ENCODE peak calls at places on chromosomes 2 and 18, in nine cellular contexts. T is endothelial cell, A is right lobe of liver, M is cardiac fibroblast, C is left lung, B is OCI-LY7, W is lower lobe of right lung, F is Panc1, L is heart right ventricle. Z is an unnamed sample.

GRCh38 chr18:61569176-61569892 is 236.1 kb downstream of the CDH20 start:
- DNase-seq in C (no peak), A (no peak), T (no peak), B (no peak), F (no peak), M (peak; percentile 81), W (no peak), L (peak; percentile 46), Z (no peak)

GRCh38 chr2:16374671-16375070 is 291.0 kb downstream of the CYRIA start:
- DNase-seq in T (no peak), L (no peak), A (no peak), F (no peak), W (no peak), C (no peak), M (no peak), B (no peak), Z (no peak)

GRCh38 chr2:164934790-164935466 is 20.4 kb downstream of the SLC38A11 start:
- DNase-seq in L (no peak), M (no peak), F (no peak), W (no peak), T (no peak), B (no peak), A (no peak), C (no peak), Z (no peak)

GRCh38 chr18:35474884-35475283 is 22.9 kb downstream of the INO80C start:
- DNase-seq in A (no peak), C (no peak), B (no peak), T (no peak), M (no peak), F (no peak), W (no peak), L (no peak), Z (no peak)

GRCh38 chr2:96762529-96763253 is 2.0 kb downstream of the CNNM4 start:
- DNase-seq in L (no peak), C (no peak), M (peak; percentile 22), W (no peak), B (peak; percentile 50), F (no peak), A (peak; percentile 5), T (no peak), Z (peak; percentile 50)

GRCh38 chr18:23356915-23357421 is 96.1 kb upstream of the RIOK3 start:
- DNase-seq in F (no peak), T (no peak), L (no peak), M (peak; percentile 90), B (no peak), A (no peak), W (no peak), C (no peak), Z (no peak)

GRCh38 chr2:66433945-66434678 is 813 bp upstream of the MEIS1 start:
- DNase-seq in C (peak; percentile 79), T (peak; percentile 71), W (peak; percentile 72), A (peak; percentile 75), F (no peak), B (peak; percentile 72), L (peak; percentile 69), M (peak; percentile 84), Z (no peak)

GRCh38 chr2:96330407-96330806 is 5.2 kb upstream of the NCAPH start:
- DNase-seq in T (no peak), C (no peak), A (no peak), B (no peak), L (no peak), W (no peak), M (peak; percentile 86), F (no peak), Z (no peak)

GRCh38 chr2:14199040-14199439 is 433.5 kb upstream of the LRATD1 start:
- DNase-seq in W (peak; percentile 45), T (no peak), L (no peak), A (no peak), M (no peak), F (no peak), C (no peak), B (no peak), Z (no peak)

GRCh38 chr18:887716-888115 is 17.0 kb upstream of the ADCYAP1 start:
- DNase-seq in F (no peak), M (no peak), B (no peak), L (no peak), W (no peak), T (no peak), A (no peak), C (no peak), Z (no peak)

GRCh38 chr18:54357082-54357659 is 487 bp downstream of the STARD6 start:
- DNase-seq in C (no peak), M (peak; percentile 2), B (peak; percentile 16), W (no peak), F (no peak), A (no peak), T (no peak), L (no peak), Z (peak; percentile 28)

GRCh38 chr2:26184555-26185303 is 11.8 kb downstream of the GAREM2 start:
- DNase-seq in M (peak; percentile 88), A (peak; percentile 86), T (peak; percentile 91), B (peak; percentile 30), W (peak; percentile 92), C (peak; percentile 97), F (no peak), L (peak; percentile 90), Z (peak; percentile 95)

GRCh38 chr2:238166391-238167343 is 7.9 kb downstream of the ERFE start:
- DNase-seq in C (no peak), F (no peak), M (no peak), W (no peak), A (no peak), B (no peak), T (no peak), L (no peak), Z (no peak)

GRCh38 chr2:134217924-134218323 is 35.9 kb upstream of the MGAT5 start:
- DNase-seq in B (peak; percentile 33), L (no peak), C (no peak), T (no peak), F (no peak), A (no peak), M (no peak), W (no peak), Z (no peak)

DNA sequence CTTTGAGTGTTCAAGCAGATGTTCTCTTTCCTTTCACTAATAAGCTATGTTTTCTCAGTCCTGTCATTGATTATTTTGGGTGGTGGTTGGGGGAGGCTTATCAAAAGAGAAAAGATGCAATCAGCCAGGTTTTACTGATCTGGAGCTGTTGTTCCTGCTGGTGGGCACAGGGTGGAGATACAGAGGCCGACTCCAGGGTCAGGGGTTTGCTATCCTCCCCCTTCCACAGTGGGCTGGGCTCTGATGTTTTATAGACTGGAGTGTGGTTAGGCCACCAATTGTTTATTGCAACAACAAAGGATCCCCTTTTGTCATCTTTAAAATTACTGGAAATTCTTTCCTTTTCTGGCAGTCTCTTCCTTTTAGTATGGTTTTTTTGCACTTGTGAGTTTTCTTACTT is 120.5 kb downstream of the TANC1 start:
- DNase-seq in T (no peak), F (no peak), A (no peak), W (no peak), L (no peak), B (no peak), C (no peak), M (no peak), Z (no peak)
- TF ChIP-seq CTCF in T (no peak), F (peak; percentile 30), A (no peak), W (no peak), L (peak; percentile 23), B (no peak), C (no peak), M (no peak), Z (no peak)

GRCh38 chr2:146697307-146697706 is 1147.5 kb upstream of the ACVR2A start:
- DNase-seq in M (no peak), L (no peak), B (no peak), A (no peak), F (no peak), W (no peak), T (no peak), C (no peak), Z (no peak)

DNA sequence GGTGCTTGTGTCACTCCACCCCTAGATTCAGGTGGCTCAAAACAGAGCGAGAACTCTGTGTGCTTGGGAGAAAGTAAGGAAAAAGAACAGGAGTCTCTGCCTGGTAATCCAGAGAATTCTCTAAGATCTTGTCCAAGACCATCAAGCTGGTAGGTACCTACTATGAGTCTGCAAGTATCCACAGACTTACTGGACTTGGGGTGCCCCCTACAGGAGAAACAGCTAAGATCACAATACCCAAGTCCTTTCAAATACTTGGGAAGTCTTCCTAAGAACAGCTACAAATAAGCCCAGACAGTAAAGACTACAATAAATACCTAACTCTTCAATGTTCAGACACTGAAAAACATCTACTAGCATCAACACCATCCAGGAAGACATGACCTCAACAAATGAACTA is 1143.6 kb upstream of the ACVR2A start:
- DNase-seq in L (no peak), F (no peak), A (no peak), T (no peak), C (no peak), W (no peak), M (no peak), B (peak; percentile 8), Z (no peak)
- TF ChIP-seq CTCF in L (no peak), F (no peak), A (no peak), T (peak; percentile 34), C (no peak), W (no peak), M (no peak), B (peak; percentile 62), Z (peak; percentile 24)

GRCh38 chr18:46393230-46393629 is 263.8 kb downstream of the LOXHD1 start:
- DNase-seq in M (no peak), A (no peak), C (no peak), W (no peak), F (no peak), T (peak; percentile 64), L (no peak), B (peak; percentile 2), Z (no peak)
- TF ChIP-seq CTCF in M (no peak), A (no peak), C (no peak), W (no peak), F (no peak), T (no peak), L (peak; percentile 18), B (peak; percentile 56), Z (peak; percentile 32)

DNA sequence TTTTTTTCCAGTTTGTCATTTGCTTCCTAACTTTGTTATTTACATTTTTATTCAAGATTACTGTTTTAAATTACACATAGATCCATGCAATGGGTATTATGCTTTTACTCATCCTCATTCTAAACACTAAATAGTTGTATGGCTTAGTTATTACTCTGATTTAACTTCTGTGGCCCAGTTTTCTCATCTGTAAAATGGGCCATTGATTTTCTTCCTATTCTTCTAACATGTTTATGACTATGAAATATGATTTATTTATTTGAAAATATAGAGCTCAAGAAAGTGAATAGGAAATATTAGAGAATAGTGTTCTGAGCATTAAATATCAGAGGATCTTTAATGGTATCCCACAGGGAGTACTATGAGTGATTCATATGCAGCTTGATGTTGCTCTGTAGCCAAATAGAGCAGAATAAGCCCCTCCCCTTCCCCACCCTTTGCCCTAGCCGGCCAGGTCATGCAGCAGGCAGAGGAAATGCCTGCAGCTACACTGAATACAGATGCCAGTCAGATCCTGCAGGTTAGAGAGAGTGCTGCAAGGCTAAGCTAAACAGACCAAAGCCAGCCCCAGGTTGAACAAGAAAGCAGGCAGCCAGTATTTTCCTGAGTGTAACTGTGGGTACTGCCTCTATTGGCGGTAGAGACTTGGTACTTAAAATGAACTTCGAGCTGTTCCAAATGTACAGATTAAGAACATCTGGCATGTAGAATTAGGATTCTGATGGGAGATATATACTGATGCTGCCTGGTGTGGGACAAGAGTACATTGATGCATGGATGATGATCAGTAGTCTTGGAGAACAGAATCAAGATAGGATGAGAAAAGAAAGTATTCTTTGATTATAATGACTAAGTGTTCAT is 11.7 kb upstream of the ACYP2 start:
- DNase-seq in C (no peak), B (peak; percentile 93), L (no peak), T (peak; percentile 52), A (no peak), F (no peak), M (peak; percentile 76), W (no peak), Z (peak; percentile 25)
- TF ChIP-seq CTCF in C (no peak), B (peak; percentile 58), L (no peak), T (no peak), A (peak; percentile 5), F (no peak), M (no peak), W (no peak), Z (no peak)

GRCh38 chr2:126752876-126753275 is 96.9 kb downstream of the GYPC start:
- DNase-seq in B (no peak), C (no peak), W (no peak), F (no peak), M (no peak), A (no peak), T (no peak), L (no peak), Z (no peak)
- TF ChIP-seq CTCF in B (no peak), C (no peak), W (no peak), F (no peak), M (no peak), A (no peak), T (no peak), L (no peak), Z (no peak)

Z was measured in GM13977.